ENCODE peak calls at places on chromosomes 7 and 10, in seven cellular contexts. K, F, I, D, C, E and O are unnamed samples.

GRCh38 chr7:26368542-26368941 is 76.9 kb downstream of the SNX10 start:
- DNase-seq in K (no peak), F (no peak), I (no peak), D (peak), C (no peak), E (no peak), O (no peak)

GRCh38 chr10:70090951-70091350 is 38.3 kb downstream of the MACROH2A2 start:
- DNase-seq in K (no peak), F (no peak), I (no peak), D (no peak), C (no peak), E (no peak), O (no peak)

GRCh38 chr7:16223963-16224707 is 197.2 kb downstream of the CRPPA start:
- DNase-seq in K (no peak), F (no peak), I (no peak), D (no peak), C (no peak), E (no peak), O (no peak)

GRCh38 chr7:151720297-151720696 is 156.6 kb downstream of the PRKAG2 start:
- DNase-seq in K (no peak), F (no peak), I (no peak), D (no peak), C (no peak), E (no peak), O (no peak)

GRCh38 chr7:50699143-50699542 is 83.6 kb downstream of the GRB10 start:
- DNase-seq in K (no peak), F (no peak), I (no peak), D (no peak), C (no peak), E (no peak), O (no peak)

GRCh38 chr7:151381333-151382078 is 28.3 kb downstream of the WDR86 start:
- DNase-seq in K (no peak), F (no peak), I (peak), D (no peak), C (no peak), E (no peak), O (no peak)

GRCh38 chr7:88545663-88546062 is 213.8 kb upstream of the ZNF804B start:
- DNase-seq in K (no peak), F (no peak), I (no peak), D (no peak), C (no peak), E (no peak), O (no peak)

GRCh38 chr7:7816084-7816483 is 97.7 kb upstream of the RPA3 start:
- DNase-seq in K (no peak), F (no peak), I (no peak), D (no peak), C (no peak), E (no peak), O (no peak)

GRCh38 chr10:95451568-95452524 is 109.3 kb downstream of the SORBS1 start:
- DNase-seq in K (no peak), F (no peak), I (no peak), D (peak), C (no peak), E (peak), O (no peak)

GRCh38 chr7:56009695-56010094 is 41.5 kb downstream of the PSPH start:
- DNase-seq in K (peak), F (no peak), I (no peak), D (no peak), C (no peak), E (peak), O (no peak)

GRCh38 chr7:155860461-155860839 is 48.2 kb upstream of the SHH start:
- DNase-seq in K (peak), F (no peak), I (no peak), D (no peak), C (no peak), E (no peak), O (no peak)

GRCh38 chr10:85124592-85124991 is 796.2 kb downstream of the CCSER2 start:
- DNase-seq in K (no peak), F (no peak), I (no peak), D (no peak), C (no peak), E (no peak), O (no peak)

GRCh38 chr7:108093903-108094302 is 36.3 kb downstream of the LAMB4 start:
- DNase-seq in K (no peak), F (no peak), I (no peak), D (peak), C (no peak), E (no peak), O (no peak)

GRCh38 chr7:106464651-106465050 is 179.9 kb upstream of the NAMPT start:
- DNase-seq in K (no peak), F (no peak), I (no peak), D (no peak), C (no peak), E (no peak), O (no peak)

GRCh38 chr7:99601656-99602310 is 3.7 kb downstream of the TMEM225B start:
- DNase-seq in K (no peak), F (no peak), I (peak), D (no peak), C (no peak), E (no peak), O (no peak)

GRCh38 chr10:14508725-14509124 is 178.0 kb upstream of the FRMD4A start:
- DNase-seq in K (no peak), F (no peak), I (no peak), D (no peak), C (no peak), E (no peak), O (no peak)

GRCh38 chr7:63043657-63044543 is 954.7 kb upstream of the ZNF722 start:
- DNase-seq in K (no peak), F (no peak), I (no peak), D (no peak), C (no peak), E (no peak), O (no peak)

GRCh38 chr7:99143853-99144672 is at the start of gene SMURF1:
- DNase-seq in K (peak), F (peak), I (peak), D (peak), C (peak), E (peak), O (peak)

GRCh38 chr7:728602-729001 is 1.5 kb upstream of the PRKAR1B start:
- DNase-seq in K (peak), F (no peak), I (no peak), D (no peak), C (no peak), E (no peak), O (no peak)

GRCh38 chr7:18151419-18151818 is 123.8 kb upstream of the PRPS1L1 start:
- DNase-seq in K (no peak), F (peak), I (no peak), D (no peak), C (no peak), E (no peak), O (peak)

GRCh38 chr10:1059902-1060301 is 3.7 kb downstream of the WDR37 start:
- DNase-seq in K (no peak), F (no peak), I (no peak), D (no peak), C (no peak), E (peak), O (no peak)

GRCh38 chr7:155580367-155580766 is 34.0 kb upstream of the CNPY1 start:
- DNase-seq in K (no peak), F (no peak), I (no peak), D (no peak), C (no peak), E (peak), O (no peak)

GRCh38 chr7:20199015-20199737 is 18.0 kb downstream of the MACC1 start:
- DNase-seq in K (peak), F (no peak), I (no peak), D (peak), C (peak), E (peak), O (no peak)

GRCh38 chr10:43060291-43060690 is 16.6 kb upstream of the RET start:
- DNase-seq in K (no peak), F (no peak), I (no peak), D (no peak), C (peak), E (peak), O (no peak)

GRCh38 chr7:129163875-129164544 is 19.5 kb downstream of the TSPAN33 start:
- DNase-seq in K (no peak), F (peak), I (peak), D (peak), C (no peak), E (peak), O (peak)